ENCODE peak calls at places on chromosomes 1 and 21, in five cellular contexts. One of them, this sample, is unnamed.

GRCh38 chr1:109186704-109187071 is 27.0 kb upstream of the SARS1 start:
- DNase-seq in colonic mucosa: peak
- DNase-seq in lower lobe of right lung: peak
- DNase-seq in mesendoderm: no peak
- DNase-seq in HL-60: no peak
- DNase-seq in this sample: peak

GRCh38 chr1:244248426-244248825 is 197.3 kb downstream of the ZBTB18 start:
- DNase-seq in colonic mucosa: no peak
- DNase-seq in lower lobe of right lung: no peak
- DNase-seq in mesendoderm: no peak
- DNase-seq in HL-60: no peak
- DNase-seq in this sample: no peak

GRCh38 chr1:38482080-38482826 is 377.3 kb downstream of the RRAGC start:
- DNase-seq in colonic mucosa: no peak
- DNase-seq in lower lobe of right lung: no peak
- DNase-seq in mesendoderm: no peak
- DNase-seq in HL-60: no peak
- DNase-seq in this sample: no peak

GRCh38 chr1:43552059-43552742 is 21.5 kb downstream of the PTPRF start:
- DNase-seq in colonic mucosa: no peak
- DNase-seq in lower lobe of right lung: no peak
- DNase-seq in mesendoderm: no peak
- DNase-seq in HL-60: no peak
- DNase-seq in this sample: no peak

GRCh38 chr1:18941221-18942141 is 15.0 kb downstream of the IFFO2 start:
- DNase-seq in colonic mucosa: no peak
- DNase-seq in lower lobe of right lung: no peak
- DNase-seq in mesendoderm: peak
- DNase-seq in HL-60: no peak
- DNase-seq in this sample: peak

GRCh38 chr1:183932412-183932811 is 105.1 kb downstream of the COLGALT2 start:
- DNase-seq in colonic mucosa: peak
- DNase-seq in lower lobe of right lung: peak
- DNase-seq in mesendoderm: no peak
- DNase-seq in HL-60: no peak
- DNase-seq in this sample: peak

GRCh38 chr1:107430540-107431228 is 289.8 kb downstream of the NTNG1 start:
- DNase-seq in colonic mucosa: peak
- DNase-seq in lower lobe of right lung: no peak
- DNase-seq in mesendoderm: peak
- DNase-seq in HL-60: peak
- DNase-seq in this sample: peak

GRCh38 chr21:39037807-39038405 is 145.3 kb downstream of the PSMG1 start:
- DNase-seq in colonic mucosa: no peak
- DNase-seq in lower lobe of right lung: no peak
- DNase-seq in mesendoderm: peak
- DNase-seq in HL-60: no peak
- DNase-seq in this sample: no peak

GRCh38 chr21:41885341-41886024 is 6.3 kb upstream of the PRDM15 start:
- DNase-seq in colonic mucosa: no peak
- DNase-seq in lower lobe of right lung: no peak
- DNase-seq in mesendoderm: no peak
- DNase-seq in HL-60: no peak
- DNase-seq in this sample: no peak

GRCh38 chr1:26021647-26022403 is at the start of gene EXTL1:
- DNase-seq in colonic mucosa: no peak
- DNase-seq in lower lobe of right lung: no peak
- DNase-seq in mesendoderm: peak
- DNase-seq in HL-60: no peak
- DNase-seq in this sample: no peak

GRCh38 chr1:234778215-234779159 is 168.5 kb upstream of the IRF2BP2 start:
- DNase-seq in colonic mucosa: no peak
- DNase-seq in lower lobe of right lung: peak
- DNase-seq in mesendoderm: peak
- DNase-seq in HL-60: peak
- DNase-seq in this sample: no peak

GRCh38 chr21:29155118-29155932 is 24.9 kb downstream of the MAP3K7CL start:
- DNase-seq in colonic mucosa: no peak
- DNase-seq in lower lobe of right lung: peak
- DNase-seq in mesendoderm: peak
- DNase-seq in HL-60: no peak
- DNase-seq in this sample: peak

GRCh38 chr1:10433790-10434189 is 3.6 kb downstream of the CENPS start:
- DNase-seq in colonic mucosa: no peak
- DNase-seq in lower lobe of right lung: no peak
- DNase-seq in mesendoderm: no peak
- DNase-seq in HL-60: no peak
- DNase-seq in this sample: no peak

GRCh38 chr1:43053040-43053439 is 94.4 kb upstream of the SLC2A1 start:
- DNase-seq in colonic mucosa: no peak
- DNase-seq in lower lobe of right lung: no peak
- DNase-seq in mesendoderm: peak
- DNase-seq in HL-60: no peak
- DNase-seq in this sample: no peak

GRCh38 chr1:204523605-204524215 is 7.5 kb downstream of the MDM4 start:
- DNase-seq in colonic mucosa: no peak
- DNase-seq in lower lobe of right lung: no peak
- DNase-seq in mesendoderm: peak
- DNase-seq in HL-60: no peak
- DNase-seq in this sample: no peak

GRCh38 chr1:22621761-22622160 is 14.7 kb upstream of the C1QA start:
- DNase-seq in colonic mucosa: no peak
- DNase-seq in lower lobe of right lung: no peak
- DNase-seq in mesendoderm: no peak
- DNase-seq in HL-60: no peak
- DNase-seq in this sample: no peak

GRCh38 chr1:236315518-236315917 is 33.8 kb upstream of the ERO1B start:
- DNase-seq in colonic mucosa: no peak
- DNase-seq in lower lobe of right lung: no peak
- DNase-seq in mesendoderm: no peak
- DNase-seq in HL-60: no peak
- DNase-seq in this sample: no peak

GRCh38 chr1:10257851-10258250 is 47.5 kb downstream of the KIF1B start:
- DNase-seq in colonic mucosa: peak
- DNase-seq in lower lobe of right lung: no peak
- DNase-seq in mesendoderm: no peak
- DNase-seq in HL-60: no peak
- DNase-seq in this sample: no peak

GRCh38 chr1:16236091-16236494 is 890 bp downstream of the CPLANE2 start:
- DNase-seq in colonic mucosa: peak
- DNase-seq in lower lobe of right lung: no peak
- DNase-seq in mesendoderm: peak
- DNase-seq in HL-60: peak
- DNase-seq in this sample: peak

GRCh38 chr1:94634977-94635416 is 93.4 kb upstream of the F3 start:
- DNase-seq in colonic mucosa: no peak
- DNase-seq in lower lobe of right lung: no peak
- DNase-seq in mesendoderm: peak
- DNase-seq in HL-60: no peak
- DNase-seq in this sample: no peak

GRCh38 chr1:29801003-29801402 is 564.7 kb downstream of the PTPRU start:
- DNase-seq in colonic mucosa: no peak
- DNase-seq in lower lobe of right lung: no peak
- DNase-seq in mesendoderm: no peak
- DNase-seq in HL-60: no peak
- DNase-seq in this sample: no peak

GRCh38 chr1:169312084-169312954 is 55.3 kb downstream of the NME7 start:
- DNase-seq in colonic mucosa: no peak
- DNase-seq in lower lobe of right lung: no peak
- DNase-seq in mesendoderm: peak
- DNase-seq in HL-60: peak
- DNase-seq in this sample: peak

GRCh38 chr1:6185151-6185550 is 5.0 kb upstream of the CHD5 start:
- DNase-seq in colonic mucosa: no peak
- DNase-seq in lower lobe of right lung: no peak
- DNase-seq in mesendoderm: peak
- DNase-seq in HL-60: no peak
- DNase-seq in this sample: peak

GRCh38 chr21:35921471-35921870 is 138.9 kb downstream of the SETD4 start:
- DNase-seq in colonic mucosa: no peak
- DNase-seq in lower lobe of right lung: no peak
- DNase-seq in mesendoderm: no peak
- DNase-seq in HL-60: no peak
- DNase-seq in this sample: no peak

GRCh38 chr1:183942933-183943693 is 94.4 kb downstream of the COLGALT2 start:
- DNase-seq in colonic mucosa: no peak
- DNase-seq in lower lobe of right lung: peak
- DNase-seq in mesendoderm: peak
- DNase-seq in HL-60: peak
- DNase-seq in this sample: peak

GRCh38 chr1:173473599-173474011 is 3.5 kb upstream of the PRDX6 start:
- DNase-seq in colonic mucosa: no peak
- DNase-seq in lower lobe of right lung: no peak
- DNase-seq in mesendoderm: no peak
- DNase-seq in HL-60: no peak
- DNase-seq in this sample: peak

GRCh38 chr1:65056866-65057265 is 90.5 kb upstream of the JAK1 start:
- DNase-seq in colonic mucosa: no peak
- DNase-seq in lower lobe of right lung: no peak
- DNase-seq in mesendoderm: no peak
- DNase-seq in HL-60: no peak
- DNase-seq in this sample: no peak

DNA sequence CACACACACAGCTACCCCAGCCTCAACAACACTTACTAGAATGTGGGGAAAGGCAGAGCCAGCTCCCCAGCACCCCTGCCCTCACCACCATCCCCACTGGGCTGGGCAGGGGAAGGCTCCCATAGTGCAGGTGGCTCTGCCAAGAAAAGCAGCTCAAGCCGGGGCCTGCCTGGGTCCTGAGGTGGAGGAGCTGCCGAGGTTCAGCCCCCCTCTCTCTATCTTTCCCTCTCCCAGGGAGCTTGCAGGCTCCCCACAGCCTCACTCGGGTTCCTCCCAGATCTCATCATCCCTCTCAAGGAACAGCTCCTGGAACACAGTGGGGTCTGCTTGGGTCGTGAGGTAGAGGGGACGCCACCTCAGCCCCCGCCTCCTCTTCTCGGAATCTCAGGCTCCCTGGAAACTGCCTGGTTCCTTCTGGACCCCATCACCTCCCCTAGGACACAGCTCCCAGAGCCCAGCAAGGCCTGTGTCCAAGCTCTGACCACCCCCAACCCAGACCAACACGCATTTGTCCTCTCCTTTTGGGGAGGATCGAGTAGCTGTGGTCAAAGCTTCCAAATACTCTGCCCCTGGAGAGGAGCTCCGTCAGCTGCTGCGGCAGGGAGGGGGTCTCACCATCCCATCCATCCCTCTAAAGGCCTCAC is 704 bp downstream of the S100A16 start:
- DNase-seq in colonic mucosa: no peak
- DNase-seq in lower lobe of right lung: no peak
- DNase-seq in mesendoderm: no peak
- DNase-seq in HL-60: no peak
- DNase-seq in this sample: no peak
- H3K4me3 ChIP-seq in colonic mucosa: peak
- H3K4me3 ChIP-seq in lower lobe of right lung: peak
- H3K4me3 ChIP-seq in mesendoderm: no peak
- H3K4me3 ChIP-seq in HL-60: no peak
- H3K4me3 ChIP-seq in this sample: peak

GRCh38 chr1:116376734-116377096 is 3.7 kb downstream of the ATP1A1 start:
- DNase-seq in colonic mucosa: no peak
- DNase-seq in lower lobe of right lung: no peak
- DNase-seq in mesendoderm: no peak
- DNase-seq in HL-60: no peak
- DNase-seq in this sample: peak

GRCh38 chr1:116375884-116376733 is 3.1 kb downstream of the ATP1A1 start:
- DNase-seq in colonic mucosa: peak
- DNase-seq in lower lobe of right lung: peak
- DNase-seq in mesendoderm: peak
- DNase-seq in HL-60: peak
- DNase-seq in this sample: peak

GRCh38 chr1:116373451-116374339 is 651 bp downstream of the ATP1A1 start:
- DNase-seq in colonic mucosa: peak
- DNase-seq in lower lobe of right lung: peak
- DNase-seq in mesendoderm: peak
- DNase-seq in HL-60: peak
- DNase-seq in this sample: peak

GRCh38 chr1:116374340-116375164 is 1.5 kb downstream of the ATP1A1 start:
- DNase-seq in colonic mucosa: peak
- DNase-seq in lower lobe of right lung: no peak
- DNase-seq in mesendoderm: peak
- DNase-seq in HL-60: no peak
- DNase-seq in this sample: no peak

DNA sequence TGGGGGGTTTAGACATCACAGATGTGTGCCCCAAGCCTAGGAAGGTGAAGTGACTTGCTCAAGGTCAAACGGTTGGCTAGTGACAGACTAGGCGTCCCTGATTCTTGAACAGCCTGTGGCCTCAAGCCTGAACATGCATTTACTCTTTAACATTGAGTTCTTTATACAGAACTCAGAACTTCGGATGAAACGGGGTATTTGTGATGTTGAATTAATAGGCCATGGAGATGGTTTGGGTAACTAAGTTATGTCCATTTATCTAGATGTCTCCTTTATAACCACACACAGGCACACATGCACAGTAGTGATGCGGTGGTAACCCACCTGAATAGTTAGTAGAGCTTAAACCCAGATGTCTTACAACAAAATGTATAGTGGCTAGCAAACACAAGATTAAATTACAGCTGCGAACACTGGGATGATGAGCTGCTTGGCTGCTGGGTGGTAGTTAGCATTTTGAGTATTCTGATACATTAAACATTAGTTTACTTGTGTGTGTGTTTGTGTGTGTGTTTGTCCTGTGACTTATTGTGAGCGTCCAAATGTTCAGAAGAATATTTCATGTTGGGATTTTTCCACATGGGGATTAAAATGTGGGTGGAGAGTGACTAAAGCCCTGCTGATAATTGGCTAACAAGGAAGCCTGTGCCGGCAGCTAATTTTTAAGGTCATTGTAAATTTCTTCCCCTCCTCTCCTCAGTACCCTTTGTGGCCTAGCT is 2.3 kb downstream of the ATP1A1 start:
- DNase-seq in colonic mucosa: peak
- DNase-seq in lower lobe of right lung: no peak
- DNase-seq in mesendoderm: no peak
- DNase-seq in HL-60: no peak
- DNase-seq in this sample: no peak
- H3K4me3 ChIP-seq in colonic mucosa: peak
- H3K4me3 ChIP-seq in lower lobe of right lung: peak
- H3K4me3 ChIP-seq in mesendoderm: no peak
- H3K4me3 ChIP-seq in HL-60: no peak
- H3K4me3 ChIP-seq in this sample: peak

GRCh38 chr1:4509206-4509605 is 145.2 kb upstream of the AJAP1 start:
- DNase-seq in colonic mucosa: no peak
- DNase-seq in lower lobe of right lung: no peak
- DNase-seq in mesendoderm: no peak
- DNase-seq in HL-60: no peak
- DNase-seq in this sample: no peak
- H3K4me3 ChIP-seq in colonic mucosa: no peak
- H3K4me3 ChIP-seq in lower lobe of right lung: no peak
- H3K4me3 ChIP-seq in mesendoderm: no peak
- H3K4me3 ChIP-seq in HL-60: no peak
- H3K4me3 ChIP-seq in this sample: no peak

DNA sequence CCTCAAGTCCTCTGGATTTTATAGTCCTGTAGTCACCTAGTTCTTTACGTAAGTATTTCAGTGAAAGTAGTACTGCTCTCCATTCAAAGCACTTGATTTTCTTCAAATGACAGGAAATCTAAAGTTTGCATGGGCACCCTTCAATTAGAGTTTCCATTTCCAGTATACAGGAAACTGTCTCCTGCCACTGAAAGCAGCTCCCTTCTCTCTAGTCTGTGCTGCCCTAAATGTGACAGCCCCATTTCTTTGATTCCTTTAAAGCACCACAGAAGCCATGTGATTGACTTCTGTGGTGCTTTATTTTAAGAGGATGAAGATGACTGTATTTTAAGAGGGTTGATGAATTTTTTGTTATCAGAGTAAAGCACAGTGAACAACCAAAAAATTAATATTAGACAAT is 226.1 kb downstream of the DNAH14 start:
- DNase-seq in colonic mucosa: no peak
- DNase-seq in lower lobe of right lung: no peak
- DNase-seq in mesendoderm: no peak
- DNase-seq in HL-60: no peak
- DNase-seq in this sample: no peak
- H3K4me3 ChIP-seq in colonic mucosa: no peak
- H3K4me3 ChIP-seq in lower lobe of right lung: no peak
- H3K4me3 ChIP-seq in mesendoderm: no peak
- H3K4me3 ChIP-seq in HL-60: no peak
- H3K4me3 ChIP-seq in this sample: no peak

This sample was measured in AG10803.